ENCODE peak calls at places on chromosomes 2 and 18, in eight cellular contexts. S is astrocyte, G is stomach, Q is lower lobe of right lung, T is fibroblast of lung, M is HCT116, X is endodermal cell, N is spleen. U is an unnamed sample. For H3K36me3 and H3K4me1, the result is how much of the 10 kb centered on the place peaks cover.

GRCh38 chr2:54677476-54678265 is 45.8 kb upstream of the EML6 start:
- DNase-seq in M (no peak), G (no peak), N (no peak), Q (no peak), S (no peak), T (no peak), X (no peak), U (no peak)

GRCh38 chr2:199136681-199137080 is 321.1 kb downstream of the SATB2 start:
- DNase-seq in X (no peak), S (peak), M (no peak), T (peak), Q (no peak), G (no peak), N (no peak), U (no peak)

GRCh38 chr2:241892299-241893137 is 23.0 kb downstream of the RTP5 start:
- DNase-seq in Q (peak), G (no peak), M (no peak), S (peak), X (no peak), T (peak), N (peak), U (peak)

GRCh38 chr2:126788113-126788512 is 110.6 kb upstream of the TEX51 start:
- DNase-seq in M (no peak), S (no peak), T (no peak), Q (no peak), N (peak), G (no peak), X (no peak), U (no peak)

GRCh38 chr2:72027426-72028161 is 120.1 kb downstream of the CYP26B1 start:
- DNase-seq in T (no peak), S (peak), M (no peak), N (peak), X (peak), G (peak), Q (no peak), U (no peak)

GRCh38 chr2:236776695-236777251 is 207.1 kb downstream of the ACKR3 start:
- DNase-seq in G (no peak), S (peak), X (no peak), M (no peak), Q (no peak), N (no peak), T (peak), U (no peak)

GRCh38 chr2:132923787-132924186 is 253.8 kb upstream of the LYPD1 start:
- DNase-seq in Q (no peak), G (no peak), T (peak), S (peak), M (no peak), X (no peak), N (no peak), U (no peak)

GRCh38 chr2:233707979-233708644 is 4.6 kb upstream of the UGT1A5 start:
- DNase-seq in G (no peak), S (peak), N (no peak), M (no peak), X (no peak), Q (no peak), T (no peak), U (no peak)

GRCh38 chr2:4882421-4882820 is 809.8 kb upstream of the SOX11 start:
- DNase-seq in T (no peak), S (no peak), N (no peak), M (no peak), Q (no peak), G (no peak), X (no peak), U (no peak)

GRCh38 chr2:143682643-143683042 is 553.4 kb downstream of the ARHGAP15 start:
- DNase-seq in Q (no peak), M (no peak), T (no peak), G (no peak), N (no peak), S (no peak), X (no peak), U (no peak)

GRCh38 chr2:96949153-96949520 is 37.2 kb downstream of the FAM178B start:
- DNase-seq in N (no peak), G (no peak), X (no peak), T (no peak), M (no peak), Q (no peak), S (no peak), U (no peak)

GRCh38 chr18:79548621-79548985 is 131.0 kb upstream of the CTDP1 start:
- DNase-seq in G (peak), S (no peak), Q (no peak), N (no peak), M (no peak), T (no peak), X (no peak), U (no peak)

GRCh38 chr18:3966985-3967856 is 487.9 kb downstream of the DLGAP1 start:
- DNase-seq in N (no peak), M (no peak), S (peak), G (no peak), T (no peak), Q (no peak), X (peak), U (no peak)

GRCh38 chr2:96815326-96816126 is 542 bp upstream of the CNNM3 start:
- DNase-seq in T (peak), X (peak), S (peak), Q (no peak), N (peak), M (no peak), G (no peak), U (no peak)

GRCh38 chr2:49619804-49620203 is 465.5 kb upstream of the FSHR start:
- DNase-seq in S (no peak), X (peak), M (no peak), T (no peak), N (no peak), G (no peak), Q (no peak), U (no peak)

GRCh38 chr18:8097942-8098341 is 511.3 kb upstream of the RAB12 start:
- DNase-seq in X (no peak), M (no peak), Q (no peak), S (no peak), N (no peak), G (no peak), T (no peak), U (no peak)

GRCh38 chr18:64929026-64929425 is 780.1 kb upstream of the LINC00305 start:
- DNase-seq in N (no peak), M (no peak), S (peak), Q (no peak), G (no peak), X (no peak), T (peak), U (no peak)

GRCh38 chr2:162070228-162070918 is 3.6 kb downstream of the DPP4 start:
- DNase-seq in M (no peak), T (no peak), S (no peak), N (no peak), X (no peak), Q (no peak), G (no peak), U (no peak)

GRCh38 chr2:120014231-120014990 is 1.5 kb downstream of the EPB41L5 start:
- DNase-seq in G (no peak), X (no peak), S (peak), Q (no peak), T (no peak), N (no peak), M (no peak), U (no peak)

GRCh38 chr18:28792404-28793103 is 615.6 kb upstream of the CDH2 start:
- DNase-seq in X (no peak), G (no peak), S (no peak), M (no peak), T (no peak), N (no peak), Q (no peak), U (no peak)

GRCh38 chr18:33316146-33316587 is 124.4 kb downstream of the CCDC178 start:
- DNase-seq in M (no peak), S (no peak), N (no peak), Q (no peak), G (no peak), X (peak), T (no peak), U (no peak)

GRCh38 chr2:194564422-194564821 is 1092.6 kb upstream of the SLC39A10 start:
- DNase-seq in S (no peak), T (no peak), X (no peak), N (no peak), G (no peak), Q (no peak), M (no peak), U (no peak)

GRCh38 chr2:171956135-171956830 is 34.0 kb downstream of the HAT1 start:
- DNase-seq in T (peak), Q (no peak), G (no peak), M (no peak), S (no peak), X (no peak), N (no peak), U (no peak)
- H3K36me3 ChIP-seq in T (under half), Q (under half), G (under half), M (under half), S (under half), X (under half), N (under half), U (under half)

GRCh38 chr2:110838657-110839357 is 106.4 kb downstream of the ACOXL start:
- DNase-seq in N (no peak), M (no peak), X (no peak), S (no peak), Q (no peak), T (no peak), G (no peak), U (no peak)
- TF ChIP-seq CTCF in N (no peak), M (no peak), X (no peak), S (no peak), Q (no peak), T (no peak), G (no peak), U (no peak)

DNA sequence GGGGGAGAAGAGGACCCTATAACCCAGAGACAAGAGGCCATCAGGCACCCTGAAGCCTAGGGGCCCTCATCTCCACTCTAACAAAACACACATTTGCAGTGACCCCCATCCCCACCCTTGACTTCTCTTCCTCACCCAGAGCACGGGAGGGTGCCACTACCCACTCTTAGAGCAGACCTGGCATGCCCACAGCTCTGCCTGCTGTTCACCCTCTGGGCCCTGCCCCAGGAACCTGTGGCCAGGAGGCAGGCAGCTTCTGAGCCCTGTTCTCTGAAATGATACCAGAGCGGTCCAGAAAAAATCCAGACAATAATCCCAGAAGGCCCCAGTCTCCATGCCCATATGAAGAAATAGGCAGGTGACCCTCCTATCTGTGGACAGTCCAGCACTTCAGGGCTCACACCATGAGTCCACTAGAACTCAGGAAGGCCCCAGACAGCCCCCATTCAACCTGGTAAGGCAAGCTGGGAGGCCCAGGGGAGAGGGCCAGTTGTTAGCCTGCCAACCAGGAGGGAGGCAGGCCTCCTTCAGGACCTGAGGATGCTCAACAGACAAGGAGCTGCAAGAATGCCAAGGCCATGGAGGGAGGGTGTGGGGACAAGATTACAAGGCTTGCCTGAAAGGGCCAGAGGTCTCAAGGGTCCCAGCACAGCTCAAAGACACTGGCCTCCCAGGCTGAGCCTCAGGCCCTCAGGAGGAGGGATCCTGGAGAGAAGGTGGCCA is 75.0 kb downstream of the TNS1 start:
- DNase-seq in M (no peak), S (no peak), X (no peak), Q (peak), T (no peak), N (no peak), G (no peak), U (no peak)
- H3K4me1 ChIP-seq in M (under half), S (half or more), X (under half), Q (half or more), T (under half), N (half or more), G (half or more), U (under half)

GRCh38 chr18:63394954-63395353 is 27.3 kb downstream of the VPS4B start:
- DNase-seq in N (no peak), S (no peak), Q (no peak), T (no peak), M (no peak), G (no peak), X (no peak), U (no peak)
- H3K36me3 ChIP-seq in N (half or more), S (under half), Q (half or more), T (under half), M (under half), G (half or more), X (half or more), U (under half)

GRCh38 chr2:68292108-68292710 is 27.5 kb downstream of the CNRIP1 start:
- DNase-seq in M (peak), N (no peak), Q (no peak), T (peak), G (no peak), X (peak), S (peak), U (peak)

GRCh38 chr2:68293024-68293423 is 26.7 kb downstream of the CNRIP1 start:
- DNase-seq in M (no peak), G (no peak), T (no peak), Q (no peak), S (no peak), X (no peak), N (no peak), U (no peak)

GRCh38 chr2:68295523-68295922 is 24.2 kb downstream of the CNRIP1 start:
- DNase-seq in M (no peak), T (no peak), G (no peak), X (no peak), S (no peak), N (no peak), Q (no peak), U (no peak)

GRCh38 chr2:68294913-68295312 is 24.8 kb downstream of the CNRIP1 start:
- DNase-seq in M (no peak), Q (no peak), S (no peak), N (no peak), T (no peak), G (no peak), X (no peak), U (no peak)

DNA sequence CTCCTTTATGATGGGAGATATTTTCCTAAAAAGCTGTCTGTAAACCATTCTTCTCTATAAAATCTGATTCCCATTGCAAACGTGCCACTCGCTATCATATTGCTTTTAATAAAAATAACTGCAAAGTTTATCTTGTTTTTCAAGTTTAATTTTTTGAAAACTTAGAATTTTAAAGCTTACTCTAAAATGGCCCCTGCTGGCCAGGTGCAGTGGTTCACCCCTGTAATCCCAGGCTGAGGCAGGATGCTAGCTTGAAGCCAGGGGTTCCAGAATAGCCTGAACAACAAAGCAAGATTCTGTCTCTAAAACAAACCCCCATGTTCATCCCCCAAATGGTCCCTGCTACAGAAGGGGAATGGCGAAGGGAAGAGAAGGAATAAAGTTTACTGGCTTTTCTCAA is 25.6 kb downstream of the CNRIP1 start:
- DNase-seq in G (no peak), T (no peak), Q (no peak), S (no peak), X (no peak), M (no peak), N (no peak), U (no peak)
- TF ChIP-seq CTCF in G (no peak), T (no peak), Q (no peak), S (no peak), X (peak), M (no peak), N (no peak), U (no peak)

DNA sequence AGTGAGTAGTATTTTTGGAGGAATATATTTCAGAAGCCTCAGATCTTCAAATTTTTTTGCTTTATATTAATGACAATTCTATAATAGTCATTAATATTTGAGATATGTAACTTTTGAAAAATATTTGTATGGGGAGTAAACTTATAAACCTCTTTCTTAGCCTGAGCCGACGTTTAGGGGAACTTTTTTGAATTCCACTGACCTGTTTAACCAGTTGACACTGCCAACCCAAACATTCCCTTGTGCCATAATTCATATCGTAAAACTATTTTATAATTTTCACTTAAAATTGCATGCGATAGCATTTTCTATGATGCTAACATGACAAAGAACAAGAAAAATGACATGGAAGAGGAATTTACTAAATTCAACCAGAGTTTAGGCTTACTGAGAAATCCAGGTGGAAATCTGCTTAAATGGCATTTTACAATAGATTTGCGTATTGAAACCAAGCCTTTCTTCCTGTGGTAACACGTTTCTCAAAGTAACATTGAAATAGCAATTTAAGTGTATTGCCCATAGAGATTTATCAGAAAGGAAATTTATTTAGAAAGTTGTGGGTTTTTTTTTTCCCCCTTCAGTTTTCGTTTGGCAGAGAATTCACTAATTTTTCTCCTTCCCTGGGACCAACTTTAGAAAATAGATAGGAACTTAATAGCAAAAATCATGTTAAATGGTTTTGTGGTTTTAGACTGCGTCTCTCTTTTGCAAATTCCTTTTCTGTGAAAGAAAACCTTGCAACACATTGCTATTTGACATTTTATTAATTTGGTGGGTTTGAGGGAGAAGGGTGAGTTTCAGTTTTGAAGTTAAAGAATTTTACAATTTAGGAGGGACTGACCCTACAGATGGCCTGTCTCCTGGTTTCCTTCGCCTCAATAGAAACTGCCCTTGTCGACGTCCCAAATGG is 77.4 kb downstream of the TANC1 start:
- DNase-seq in N (no peak), Q (no peak), S (peak), X (no peak), T (peak), G (no peak), M (no peak), U (no peak)
- H3K4me1 ChIP-seq in N (under half), Q (half or more), S (under half), X (under half), T (under half), G (under half), M (under half), U (under half)

DNA sequence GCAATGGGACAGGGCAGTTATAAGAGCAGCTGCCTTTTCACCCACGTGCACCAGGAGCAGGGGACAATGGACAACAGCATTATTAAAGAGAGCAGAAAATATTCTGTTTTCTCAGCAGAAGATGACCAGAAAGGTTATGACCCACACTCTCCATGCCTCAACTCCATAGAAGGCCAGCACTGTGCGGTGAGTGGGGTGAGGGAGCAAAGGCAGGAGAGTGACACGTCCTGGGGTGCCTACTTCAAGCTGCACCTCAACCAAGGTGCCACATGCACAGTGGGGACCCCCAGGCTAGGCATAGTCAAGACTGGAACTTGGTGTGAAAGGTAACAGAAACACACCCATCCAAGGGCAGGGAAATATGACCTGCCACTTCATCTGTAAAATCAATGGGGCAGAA is 50.4 kb downstream of the POLR1A start:
- DNase-seq in S (no peak), Q (no peak), G (no peak), T (no peak), M (no peak), X (peak), N (no peak), U (no peak)
- H3K36me3 ChIP-seq in S (under half), Q (under half), G (half or more), T (under half), M (under half), X (half or more), N (half or more), U (under half)

DNA sequence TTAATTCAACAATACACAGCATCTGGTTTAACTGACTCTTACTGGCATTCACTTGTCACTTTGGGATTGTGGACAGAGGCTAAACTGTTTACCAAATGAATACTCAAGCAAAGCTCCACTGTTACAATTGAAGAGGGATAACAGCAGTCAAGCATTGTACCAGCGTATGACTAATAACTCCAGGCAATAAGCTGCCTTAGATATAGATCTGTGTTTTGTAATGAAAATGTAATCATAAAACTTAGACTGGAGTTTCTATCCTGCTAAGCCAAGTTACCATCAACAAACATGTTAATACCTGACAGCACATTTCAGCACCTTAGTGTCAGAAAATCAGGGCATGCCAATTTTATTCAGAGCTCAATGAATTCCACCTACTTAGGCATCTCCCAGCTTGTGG is 889.5 kb downstream of the EPHA4 start:
- DNase-seq in S (peak), Q (no peak), T (no peak), X (no peak), M (no peak), N (no peak), G (no peak), U (no peak)
- TF ChIP-seq CTCF in S (no peak), Q (no peak), T (no peak), X (no peak), M (no peak), N (no peak), G (no peak), U (no peak)